ENCODE peak calls at places on chromosomes 13 and 19, in ten cellular contexts. T is cardiac fibroblast; B is NCI-H748 treated with DMSO at 0.1 percent for 48 hours; V is T-helper 1 cell; M is activated naive CD4-positive, alpha-beta T cell treated with anti-CD3 and anti-CD28 coated beads for 36 hours; S is naive thymus-derived CD8-positive, alpha-beta T cell; E is activated T-helper 1 cell treated with anti-CD3 and anti-CD28 coated beads, Interleukin-12 subunit alpha, Interleukin-12 subunit beta, Interleukin-2, Interleukin-4 antibody, amounts not matched to agents 30 ng/mL and 10 ng/mL and 1 ng/mL, durations not matched to agents 14 hours and 24 hours and 36 hours; K is NCI-H524 treated with DMSO at 0.1 percent for 48 hours; P is tibial nerve; W is nephron progenitor cell. Y is an unnamed sample.

GRCh38 chr19:1270168-1270853 is 1.2 kb downstream of the CIRBP start:
- DNase-seq in T (no peak), B (no peak), V (no peak), M (no peak), S (no peak), E (no peak), K (no peak), P (no peak), W (no peak), Y (no peak)

GRCh38 chr19:35609881-35610353 is 2.6 kb upstream of the HAUS5 start:
- DNase-seq in T (no peak), B (no peak), V (no peak), M (peak; percentile 68), S (no peak), E (peak; percentile 37), K (no peak), P (no peak), W (no peak), Y (no peak)

GRCh38 chr19:49165111-49165750 is 7.6 kb downstream of the TRPM4 start:
- DNase-seq in T (no peak), B (no peak), V (no peak), M (no peak), S (no peak), E (no peak), K (no peak), P (no peak), W (no peak), Y (no peak)

GRCh38 chr19:56321981-56322558 is 7.4 kb upstream of the ZSCAN5A start:
- DNase-seq in T (no peak), B (no peak), V (no peak), M (no peak), S (no peak), E (no peak), K (no peak), P (no peak), W (no peak), Y (no peak)

GRCh38 chr13:46672338-46673090 is 119.5 kb downstream of the LRCH1 start:
- DNase-seq in T (no peak), B (no peak), V (no peak), M (no peak), S (no peak), E (no peak), K (no peak), P (no peak), W (no peak), Y (no peak)

GRCh38 chr19:49528211-49528771 is 488 bp downstream of the RCN3 start:
- DNase-seq in T (peak; percentile 66), B (no peak), V (no peak), M (no peak), S (no peak), E (no peak), K (no peak), P (no peak), W (no peak), Y (peak; percentile 31)

GRCh38 chr19:39263912-39264305 is 4.3 kb upstream of the IFNL2 start:
- DNase-seq in T (no peak), B (no peak), V (no peak), M (no peak), S (no peak), E (no peak), K (no peak), P (no peak), W (no peak), Y (peak; percentile 12)

GRCh38 chr19:40596608-40597328 is 4.4 kb upstream of the LTBP4 start:
- DNase-seq in T (peak; percentile 60), B (no peak), V (no peak), M (no peak), S (no peak), E (no peak), K (peak; percentile 22), P (no peak), W (peak; percentile 75), Y (no peak)

GRCh38 chr19:11475861-11476260 is 5.0 kb downstream of the ELAVL3 start:
- DNase-seq in T (no peak), B (no peak), V (no peak), M (no peak), S (no peak), E (no peak), K (no peak), P (no peak), W (no peak), Y (no peak)

GRCh38 chr19:49343127-49343526 is 7.9 kb downstream of the CD37 start:
- DNase-seq in T (no peak), B (no peak), V (no peak), M (no peak), S (no peak), E (no peak), K (no peak), P (no peak), W (no peak), Y (no peak)

GRCh38 chr13:113002206-113002821 is 33.3 kb downstream of the MCF2L start:
- DNase-seq in T (no peak), B (peak; percentile 71), V (no peak), M (no peak), S (no peak), E (no peak), K (no peak), P (no peak), W (peak; percentile 59), Y (peak; percentile 71)

GRCh38 chr13:27035892-27036235 is 135.7 kb downstream of the USP12 start:
- DNase-seq in T (peak; percentile 24), B (no peak), V (no peak), M (no peak), S (no peak), E (no peak), K (no peak), P (no peak), W (no peak), Y (no peak)

GRCh38 chr19:50964266-50964665 is 5.1 kb downstream of the KLK6 start:
- DNase-seq in T (no peak), B (no peak), V (no peak), M (no peak), S (no peak), E (no peak), K (no peak), P (no peak), W (no peak), Y (no peak)

GRCh38 chr13:84994582-84994981 is 804.6 kb downstream of the SLITRK6 start:
- DNase-seq in T (no peak), B (no peak), V (no peak), M (no peak), S (no peak), E (no peak), K (no peak), P (no peak), W (no peak), Y (no peak)

GRCh38 chr13:113457510-113457909 is 4.2 kb upstream of the ADPRHL1 start:
- DNase-seq in T (no peak), B (no peak), V (no peak), M (no peak), S (no peak), E (no peak), K (no peak), P (no peak), W (no peak), Y (no peak)

GRCh38 chr13:40597735-40598365 is 68.6 kb downstream of the FOXO1 start:
- DNase-seq in T (no peak), B (no peak), V (no peak), M (peak; percentile 24), S (no peak), E (no peak), K (no peak), P (no peak), W (no peak), Y (no peak)

GRCh38 chr13:45850020-45850613 is 1.4 kb downstream of the SIAH3 start:
- DNase-seq in T (no peak), B (no peak), V (no peak), M (peak; percentile 11), S (no peak), E (no peak), K (no peak), P (no peak), W (peak; percentile 45), Y (peak; percentile 42)

GRCh38 chr13:24083722-24084421 is 76.6 kb upstream of the SPATA13 start:
- DNase-seq in T (no peak), B (peak; percentile 100), V (no peak), M (no peak), S (no peak), E (no peak), K (peak; percentile 42), P (no peak), W (no peak), Y (no peak)

GRCh38 chr19:32200312-32201038 is 144.9 kb upstream of the ZNF507 start:
- DNase-seq in T (no peak), B (no peak), V (no peak), M (no peak), S (no peak), E (no peak), K (no peak), P (no peak), W (no peak), Y (no peak)

GRCh38 chr13:27450921-27451461 is 627 bp upstream of the MTIF3 start:
- DNase-seq in T (peak; percentile 55), B (peak; percentile 57), V (peak; percentile 33), M (peak; percentile 28), S (no peak), E (no peak), K (no peak), P (no peak), W (peak; percentile 54), Y (peak; percentile 23)

GRCh38 chr19:12117203-12117970 is 22.8 kb downstream of the ZNF20 start:
- DNase-seq in T (no peak), B (no peak), V (no peak), M (no peak), S (no peak), E (no peak), K (no peak), P (no peak), W (no peak), Y (no peak)

GRCh38 chr13:32428581-32429072 is 697 bp upstream of the N4BP2L1 start:
- DNase-seq in T (no peak), B (no peak), V (no peak), M (no peak), S (no peak), E (no peak), K (no peak), P (no peak), W (no peak), Y (no peak)

GRCh38 chr13:39038569-39038898 is 278 bp downstream of the NHLRC3 start:
- DNase-seq in T (no peak), B (no peak), V (peak; percentile 36), M (peak; percentile 80), S (peak; percentile 71), E (peak; percentile 68), K (no peak), P (no peak), W (no peak), Y (no peak)

GRCh38 chr19:2428027-2428690 is 773 bp upstream of the TIMM13 start:
- DNase-seq in T (no peak), B (no peak), V (no peak), M (no peak), S (no peak), E (no peak), K (no peak), P (no peak), W (peak; percentile 33), Y (peak; percentile 71)

GRCh38 chr19:35486268-35486708 is 4.0 kb downstream of the KRTDAP start:
- DNase-seq in T (no peak), B (no peak), V (no peak), M (no peak), S (no peak), E (no peak), K (no peak), P (no peak), W (no peak), Y (peak; percentile 26)

GRCh38 chr19:35264281-35265125 is 4.3 kb upstream of the USF2 start:
- DNase-seq in T (no peak), B (no peak), V (no peak), M (peak; percentile 3), S (no peak), E (no peak), K (no peak), P (peak; percentile 10), W (no peak), Y (no peak)

GRCh38 chr19:9456018-9456689 is 20.8 kb upstream of the ZNF266 start:
- DNase-seq in T (no peak), B (no peak), V (no peak), M (no peak), S (no peak), E (no peak), K (no peak), P (no peak), W (no peak), Y (no peak)

GRCh38 chr13:93002071-93002470 is 224.5 kb upstream of the GPC6 start:
- DNase-seq in T (no peak), B (no peak), V (no peak), M (no peak), S (no peak), E (no peak), K (no peak), P (no peak), W (no peak), Y (no peak)

Y was measured in mesendoderm.